ENCODE peak calls at places on chromosomes 13 and 19, in four cellular contexts. One of them, this sample, is unnamed.

GRCh38 chr19:47023448-47023794 is 3.8 kb downstream of the NPAS1 start:
- DNase-seq in HepG2: no peak
- DNase-seq in HCT116: no peak
- DNase-seq in K562: no peak
- DNase-seq in this sample: no peak

GRCh38 chr19:1756264-1756663 is 3.0 kb downstream of the ONECUT3 start:
- DNase-seq in K562: no peak
- DNase-seq in HepG2: no peak
- DNase-seq in HCT116: no peak
- DNase-seq in this sample: no peak

GRCh38 chr13:77509221-77509620 is 26.3 kb upstream of the SCEL start:
- DNase-seq in HCT116: no peak
- DNase-seq in HepG2: no peak
- DNase-seq in K562: no peak
- DNase-seq in this sample: no peak

GRCh38 chr13:109100705-109101104 is 471.3 kb downstream of the MYO16 start:
- DNase-seq in HCT116: no peak
- DNase-seq in K562: no peak
- DNase-seq in HepG2: no peak
- DNase-seq in this sample: no peak

GRCh38 chr19:16496613-16496983 is 404 bp downstream of the C19orf44 start:
- DNase-seq in HepG2: no peak
- DNase-seq in HCT116: no peak
- DNase-seq in K562: no peak
- DNase-seq in this sample: no peak

GRCh38 chr19:17847538-17848366 is at the start of gene JAK3:
- DNase-seq in K562: peak
- DNase-seq in HepG2: peak
- DNase-seq in HCT116: no peak
- DNase-seq in this sample: no peak

GRCh38 chr19:35569281-35569781 is 5.9 kb upstream of the ATP4A start:
- DNase-seq in K562: no peak
- DNase-seq in HepG2: peak
- DNase-seq in HCT116: no peak
- DNase-seq in this sample: no peak

GRCh38 chr19:2154587-2155075 is 3.3 kb upstream of the AP3D1 start:
- DNase-seq in HCT116: no peak
- DNase-seq in K562: no peak
- DNase-seq in HepG2: no peak
- DNase-seq in this sample: no peak

GRCh38 chr19:19033426-19034203 is at the start of the genes ARMC6 and SUGP2:
- DNase-seq in HepG2: peak
- DNase-seq in K562: peak
- DNase-seq in HCT116: peak
- DNase-seq in this sample: peak

GRCh38 chr19:44891016-44891882 is at the start of gene TOMM40:
- DNase-seq in HepG2: peak
- DNase-seq in HCT116: no peak
- DNase-seq in K562: no peak
- DNase-seq in this sample: no peak

DNA sequence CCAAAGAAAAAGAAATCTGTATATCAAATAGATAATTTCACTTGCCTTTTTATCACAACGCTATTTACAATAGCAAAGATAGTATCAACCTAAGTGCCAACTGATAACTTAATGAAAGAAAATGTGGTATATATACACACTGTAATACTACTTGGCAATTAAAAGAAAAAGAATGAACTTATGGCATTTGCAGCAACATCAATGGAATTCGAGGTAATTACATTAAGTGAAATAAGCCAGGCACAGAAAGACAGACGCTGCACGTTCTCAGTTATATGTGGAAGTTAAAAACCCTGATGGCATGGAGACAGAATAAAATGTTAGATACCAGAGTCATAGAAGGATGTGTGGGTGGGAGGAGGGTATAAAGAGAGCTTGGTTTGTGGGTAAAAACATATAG is 1260.5 kb upstream of the PCDH9 start:
- DNase-seq in HepG2: no peak
- DNase-seq in HCT116: no peak
- DNase-seq in K562: no peak
- DNase-seq in this sample: no peak
- TF ChIP-seq TCF7L2 in HepG2: no peak
- TF ChIP-seq TCF7L2 in HCT116: no peak
- TF ChIP-seq TCF7L2 in K562: no peak
- TF ChIP-seq TCF7L2 in this sample: no peak

GRCh38 chr13:97120976-97121375 is 101.2 kb upstream of the MBNL2 start:
- DNase-seq in K562: no peak
- DNase-seq in HepG2: no peak
- DNase-seq in HCT116: no peak
- DNase-seq in this sample: no peak

GRCh38 chr13:97117388-97117910 is 104.7 kb upstream of the MBNL2 start:
- DNase-seq in HCT116: no peak
- DNase-seq in HepG2: no peak
- DNase-seq in K562: no peak
- DNase-seq in this sample: no peak

GRCh38 chr13:97122381-97122996 is 99.6 kb upstream of the MBNL2 start:
- DNase-seq in HepG2: no peak
- DNase-seq in HCT116: peak
- DNase-seq in K562: no peak
- DNase-seq in this sample: no peak

GRCh38 chr13:97121894-97122293 is 100.2 kb upstream of the MBNL2 start:
- DNase-seq in K562: no peak
- DNase-seq in HepG2: no peak
- DNase-seq in HCT116: no peak
- DNase-seq in this sample: no peak

DNA sequence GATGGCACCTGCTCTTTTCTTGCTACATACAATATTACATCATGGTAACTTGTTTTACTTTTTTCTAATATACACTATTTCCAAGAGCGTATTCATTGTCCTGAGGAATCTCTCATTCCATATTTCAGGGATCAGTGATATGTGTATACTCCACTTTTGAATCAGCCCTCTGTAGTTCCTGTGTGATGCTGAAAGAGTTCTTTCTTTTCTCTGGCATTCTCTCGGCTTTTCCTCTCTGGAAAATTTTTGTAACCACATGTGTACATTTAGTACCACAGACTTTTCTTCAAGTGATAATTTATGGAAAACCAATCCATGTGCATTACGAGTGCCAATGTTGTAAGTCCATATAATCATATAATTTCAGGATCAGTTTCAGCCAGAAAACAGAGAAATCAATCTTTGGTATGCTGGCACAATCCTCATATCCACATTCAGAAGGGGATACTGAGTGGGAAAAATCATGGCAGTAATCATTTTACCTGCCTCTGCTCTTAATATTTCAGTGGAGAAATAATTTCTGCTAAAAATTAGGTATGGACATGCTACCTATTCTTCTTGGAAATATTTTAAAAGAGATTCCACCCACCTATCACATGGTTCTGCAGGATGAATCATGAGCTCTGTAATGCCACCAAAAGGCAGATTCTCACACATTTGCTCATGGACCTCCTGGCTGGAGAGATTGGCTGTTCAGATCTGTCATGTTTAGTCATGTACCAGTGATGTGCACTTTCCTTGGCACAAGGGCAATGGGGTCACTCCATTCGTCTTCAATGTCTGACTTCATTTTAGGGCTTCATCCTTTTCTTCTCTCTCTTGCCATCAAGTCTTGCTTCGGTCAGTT is 102.0 kb upstream of the MBNL2 start:
- DNase-seq in K562: no peak
- DNase-seq in HCT116: no peak
- DNase-seq in HepG2: no peak
- DNase-seq in this sample: no peak
- TF ChIP-seq TCF7L2 in K562: no peak
- TF ChIP-seq TCF7L2 in HCT116: no peak
- TF ChIP-seq TCF7L2 in HepG2: no peak
- TF ChIP-seq TCF7L2 in this sample: no peak

DNA sequence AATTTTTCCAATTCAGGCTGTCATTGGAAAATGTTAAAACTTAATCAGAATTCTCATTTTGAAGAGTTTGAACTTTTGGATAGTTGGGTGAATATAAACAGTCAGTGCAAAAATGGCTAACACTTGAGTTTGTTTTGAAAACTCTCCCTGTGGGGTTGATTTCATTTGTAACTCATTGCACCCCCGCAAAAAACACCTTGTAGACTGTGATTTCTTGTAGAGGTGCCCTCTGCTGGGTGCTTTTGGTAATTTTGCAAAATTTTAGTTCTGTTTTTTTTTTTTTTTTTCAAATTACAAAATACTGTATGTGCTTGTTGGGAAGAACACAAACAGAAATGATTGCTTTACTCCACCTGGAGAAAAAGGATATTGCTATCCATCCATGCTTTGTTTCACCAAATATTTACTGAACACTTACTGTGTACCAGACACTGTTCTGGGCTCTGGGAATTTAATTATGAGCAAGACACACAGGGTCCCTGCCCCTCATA is 28.2 kb upstream of the GPI start:
- DNase-seq in K562: no peak
- DNase-seq in HCT116: peak
- DNase-seq in HepG2: no peak
- DNase-seq in this sample: no peak
- TF ChIP-seq TCF7L2 in K562: no peak
- TF ChIP-seq TCF7L2 in HCT116: no peak
- TF ChIP-seq TCF7L2 in HepG2: no peak
- TF ChIP-seq TCF7L2 in this sample: no peak

DNA sequence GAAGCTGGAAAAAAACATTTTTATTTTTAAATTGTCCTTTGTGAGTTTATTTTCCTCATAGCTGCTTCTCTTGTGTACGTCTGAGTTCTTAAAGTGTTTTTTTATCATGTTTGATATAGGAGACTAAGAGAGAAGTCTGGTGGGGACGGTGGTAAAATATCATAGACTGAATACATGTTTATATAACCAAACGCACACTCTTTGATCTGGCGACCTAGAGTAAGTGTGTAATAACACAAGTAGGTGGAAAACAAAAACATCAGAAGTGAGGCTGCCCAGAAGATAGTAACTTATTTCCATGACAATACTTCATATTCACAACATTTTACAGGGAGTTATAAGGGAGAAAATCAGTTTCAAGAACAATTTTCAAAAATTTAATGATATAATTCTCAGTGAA is 118.2 kb upstream of the POSTN start:
- DNase-seq in HCT116: no peak
- DNase-seq in HepG2: no peak
- DNase-seq in K562: no peak
- DNase-seq in this sample: no peak
- TF ChIP-seq TCF7L2 in HCT116: no peak
- TF ChIP-seq TCF7L2 in HepG2: no peak
- TF ChIP-seq TCF7L2 in K562: no peak
- TF ChIP-seq TCF7L2 in this sample: no peak

DNA sequence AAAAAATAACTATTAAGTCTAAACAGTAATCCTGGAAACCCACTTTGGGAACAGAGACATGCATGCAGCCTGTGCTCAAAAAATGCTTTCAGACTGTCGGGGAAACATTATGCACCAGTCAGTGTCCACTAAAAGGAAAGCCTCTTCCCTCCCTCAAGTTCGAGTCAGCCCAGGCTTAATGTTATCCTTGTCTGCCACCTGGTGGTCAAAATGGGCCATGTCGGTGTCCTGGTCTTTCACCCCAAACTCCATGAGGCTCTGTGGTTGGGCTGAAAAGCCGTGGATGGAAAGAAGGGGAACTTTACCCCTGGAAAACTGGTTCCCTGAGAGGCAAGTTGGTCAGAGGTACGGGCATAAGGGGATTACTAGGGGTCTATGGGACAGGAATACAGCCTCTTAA is 88.4 kb upstream of the ZNF492 start:
- DNase-seq in K562: peak
- DNase-seq in HepG2: peak
- DNase-seq in HCT116: peak
- DNase-seq in this sample: no peak
- TF ChIP-seq TCF7L2 in K562: no peak
- TF ChIP-seq TCF7L2 in HepG2: no peak
- TF ChIP-seq TCF7L2 in HCT116: no peak
- TF ChIP-seq TCF7L2 in this sample: no peak

DNA sequence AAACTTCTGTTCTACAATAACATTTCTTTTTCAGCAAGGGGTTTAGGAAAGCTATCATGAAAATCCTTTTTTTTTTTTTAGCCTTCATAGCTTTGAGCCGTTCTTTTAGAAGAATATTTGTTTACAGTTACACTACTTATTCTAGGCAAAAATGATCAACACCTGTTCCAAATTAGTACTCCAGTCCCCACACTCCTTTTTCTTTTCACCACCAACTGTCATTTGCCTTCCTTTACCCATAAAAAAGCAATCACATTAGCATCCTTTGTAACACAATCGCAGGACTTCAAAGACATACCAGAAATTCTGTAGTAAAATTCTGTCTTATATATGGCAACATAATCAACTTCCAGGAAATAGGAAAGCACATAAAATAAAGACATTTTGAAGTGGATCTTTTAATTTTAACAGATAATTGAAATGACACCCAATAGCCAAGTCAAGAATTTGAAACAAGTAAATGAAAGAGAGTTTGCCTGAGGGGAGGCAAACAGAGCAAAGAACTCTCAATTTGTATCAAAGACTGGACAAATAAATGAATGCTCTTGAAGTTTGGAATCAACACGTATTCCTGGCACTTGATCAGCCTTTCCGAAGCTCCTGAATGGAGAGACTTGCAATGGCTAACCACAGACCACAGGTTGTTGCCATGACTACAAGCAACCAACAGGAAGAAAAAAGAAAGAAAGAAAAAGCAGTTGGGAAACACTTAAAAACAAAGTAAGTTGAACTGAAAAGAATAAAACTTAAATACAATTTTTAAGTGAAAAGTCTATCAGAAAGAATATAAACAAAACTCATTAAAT is 206.8 kb downstream of the PCDH9 start:
- DNase-seq in HCT116: no peak
- DNase-seq in HepG2: no peak
- DNase-seq in K562: no peak
- DNase-seq in this sample: no peak
- TF ChIP-seq TCF7L2 in HCT116: no peak
- TF ChIP-seq TCF7L2 in HepG2: no peak
- TF ChIP-seq TCF7L2 in K562: no peak
- TF ChIP-seq TCF7L2 in this sample: no peak

GRCh38 chr13:59494560-59494970 is 669.2 kb downstream of the DIAPH3 start:
- DNase-seq in K562: peak
- DNase-seq in HCT116: no peak
- DNase-seq in HepG2: no peak
- DNase-seq in this sample: no peak
- TF ChIP-seq TCF7L2 in K562: no peak
- TF ChIP-seq TCF7L2 in HCT116: no peak
- TF ChIP-seq TCF7L2 in HepG2: no peak
- TF ChIP-seq TCF7L2 in this sample: no peak

GRCh38 chr19:51458899-51459592 is 792 bp upstream of the SIGLEC8 start:
- DNase-seq in HCT116: no peak
- DNase-seq in K562: no peak
- DNase-seq in HepG2: no peak
- DNase-seq in this sample: no peak
- TF ChIP-seq TCF7L2 in HCT116: no peak
- TF ChIP-seq TCF7L2 in K562: no peak
- TF ChIP-seq TCF7L2 in HepG2: no peak
- TF ChIP-seq TCF7L2 in this sample: no peak

GRCh38 chr13:25906211-25906661 is 145.6 kb downstream of the SHISA2 start:
- DNase-seq in HCT116: no peak
- DNase-seq in K562: no peak
- DNase-seq in HepG2: no peak
- DNase-seq in this sample: no peak

GRCh38 chr13:25904830-25905229 is 147.0 kb downstream of the SHISA2 start:
- DNase-seq in HepG2: no peak
- DNase-seq in K562: no peak
- DNase-seq in HCT116: no peak
- DNase-seq in this sample: no peak

GRCh38 chr13:25902946-25903345 is 148.9 kb downstream of the SHISA2 start:
- DNase-seq in HCT116: no peak
- DNase-seq in K562: no peak
- DNase-seq in HepG2: no peak
- DNase-seq in this sample: no peak

GRCh38 chr13:25908390-25908789 is 143.4 kb downstream of the SHISA2 start:
- DNase-seq in K562: no peak
- DNase-seq in HCT116: no peak
- DNase-seq in HepG2: no peak
- DNase-seq in this sample: no peak

GRCh38 chr13:25905411-25906010 is 146.3 kb downstream of the SHISA2 start:
- DNase-seq in K562: no peak
- DNase-seq in HepG2: no peak
- DNase-seq in HCT116: no peak
- DNase-seq in this sample: no peak
- TF ChIP-seq TCF7L2 in K562: no peak
- TF ChIP-seq TCF7L2 in HepG2: no peak
- TF ChIP-seq TCF7L2 in HCT116: no peak
- TF ChIP-seq TCF7L2 in this sample: no peak

This sample was measured in Panc1.